ENCODE peak calls at places on chromosome 11, in four cellular contexts. V is lower lobe of right lung, Y is breast epithelium, B is ACHN. U is an unnamed sample.

GRCh38 chr11:46309669-46310288 is 32.3 kb downstream of the CREB3L1 start:
- DNase-seq in V (no peak), B (no peak), Y (no peak), U (no peak)

GRCh38 chr11:2992234-2992999 is at the start of gene NAP1L4:
- DNase-seq in Y (peak), B (peak), V (peak), U (peak)

GRCh38 chr11:67267188-67268035 is 1.1 kb downstream of the GRK2 start:
- DNase-seq in Y (no peak), B (no peak), V (peak), U (peak)

GRCh38 chr11:110463153-110463552 is 33.4 kb downstream of the FDX1 start:
- DNase-seq in Y (no peak), B (peak), V (peak), U (peak)

GRCh38 chr11:112968988-112969714 is 7.9 kb downstream of the NCAM1 start:
- DNase-seq in V (no peak), Y (no peak), B (no peak), U (no peak)

GRCh38 chr11:45374632-45375031 is 88.5 kb upstream of the SYT13 start:
- DNase-seq in V (no peak), B (no peak), Y (no peak), U (no peak)

GRCh38 chr11:1153951-1154487 is 3.7 kb upstream of the MUC5AC start:
- DNase-seq in V (peak), Y (no peak), B (peak), U (peak)

GRCh38 chr11:117490019-117490679 is 162.5 kb downstream of the CEP164 start:
- DNase-seq in Y (no peak), B (no peak), V (no peak), U (no peak)

GRCh38 chr11:36622431-36623136 is 24.5 kb upstream of the RAG2 start:
- DNase-seq in V (no peak), Y (no peak), B (peak), U (peak)

GRCh38 chr11:27864046-27865025 is 164.1 kb upstream of the BDNF start:
- DNase-seq in Y (peak), B (peak), V (no peak), U (peak)

GRCh38 chr11:134413334-134414035 is 1.4 kb upstream of the B3GAT1 start:
- DNase-seq in V (no peak), B (no peak), Y (no peak), U (no peak)

GRCh38 chr11:103486609-103487008 is 377.4 kb downstream of the DYNC2H1 start:
- DNase-seq in V (no peak), Y (no peak), B (no peak), U (no peak)

GRCh38 chr11:9120659-9121350 is 29.4 kb upstream of the SCUBE2 start:
- DNase-seq in V (no peak), B (no peak), Y (no peak), U (peak)

GRCh38 chr11:87628161-87628560 is 547.1 kb downstream of the RAB38 start:
- DNase-seq in V (no peak), B (no peak), Y (no peak), U (no peak)

GRCh38 chr11:72641900-72642814 is 32.1 kb downstream of the PDE2A start:
- DNase-seq in Y (no peak), B (peak), V (peak), U (no peak)

GRCh38 chr11:40683010-40683409 is 776.4 kb downstream of the LRRC4C start:
- DNase-seq in Y (no peak), B (no peak), V (no peak), U (peak)

GRCh38 chr11:129932385-129933067 is 37.1 kb upstream of the NFRKB start:
- DNase-seq in V (no peak), B (no peak), Y (peak), U (no peak)

GRCh38 chr11:75424396-75424795 is 8.6 kb downstream of the KLHL35 start:
- DNase-seq in B (no peak), Y (no peak), V (no peak), U (no peak)

GRCh38 chr11:71268706-71269321 is 16.4 kb upstream of the SHANK2 start:
- DNase-seq in B (no peak), V (no peak), Y (no peak), U (no peak)

GRCh38 chr11:63719987-63720386 is 38.7 kb downstream of the RTN3 start:
- DNase-seq in Y (no peak), B (no peak), V (no peak), U (no peak)